ENCODE peak calls at places on chromosomes 1 and 21, in nine cellular contexts. D is CD8-positive, alpha-beta T cell; I is SJSA1; G is kidney; P is ovary; J is tibial artery; K is thoracic aorta; O is neuronal stem cell; L is Panc1. E is an unnamed sample.

GRCh38 chr21:14523234-14523633 is 22.9 kb downstream of the SAMSN1 start:
- DNase-seq in G (no peak), J (no peak), P (no peak), O (no peak), D (no peak), K (no peak), L (no peak), I (no peak), E (no peak)

GRCh38 chr1:76901158-76901767 is 34.0 kb downstream of the ST6GALNAC5 start:
- DNase-seq in G (no peak), I (peak; percentile 54), D (peak; percentile 26), L (peak; percentile 36), O (peak; percentile 14), P (peak; percentile 63), J (no peak), K (no peak), E (no peak)

GRCh38 chr1:225875044-225875822 is 6.9 kb downstream of the TMEM63A start:
- DNase-seq in L (no peak), G (peak; percentile 92), J (no peak), K (no peak), O (no peak), D (no peak), I (no peak), P (no peak), E (no peak)

GRCh38 chr1:53580739-53581475 is 121.7 kb downstream of the DMRTB1 start:
- DNase-seq in G (no peak), I (no peak), L (no peak), O (no peak), J (peak; percentile 15), D (no peak), K (no peak), P (no peak), E (peak; percentile 10)

GRCh38 chr1:18766328-18766727 is 93.1 kb downstream of the TAS1R2 start:
- DNase-seq in O (no peak), J (no peak), P (no peak), G (no peak), L (no peak), D (no peak), K (no peak), I (no peak), E (no peak)

GRCh38 chr21:17612023-17612564 is 607 bp downstream of the BTG3 start:
- DNase-seq in J (peak; percentile 69), D (peak; percentile 22), I (peak; percentile 48), O (peak; percentile 14), G (peak; percentile 84), K (no peak), P (peak; percentile 46), L (no peak), E (peak; percentile 58)

GRCh38 chr1:112704908-112705627 is 1.9 kb downstream of the RHOC start:
- DNase-seq in D (peak; percentile 48), I (peak; percentile 94), G (peak; percentile 96), L (no peak), J (peak; percentile 96), O (peak; percentile 83), P (peak; percentile 94), K (peak; percentile 84), E (peak; percentile 97)

GRCh38 chr1:233460692-233461091 is 133.2 kb downstream of the MAP3K21 start:
- DNase-seq in L (no peak), D (no peak), O (no peak), I (no peak), G (no peak), K (no peak), P (no peak), J (no peak), E (no peak)

GRCh38 chr1:110914676-110915075 is 41.7 kb downstream of the CD53 start:
- DNase-seq in J (no peak), G (no peak), I (no peak), O (no peak), P (no peak), K (no peak), L (no peak), D (no peak), E (no peak)

GRCh38 chr1:8941906-8942305 is 3.8 kb upstream of the CA6 start:
- DNase-seq in J (no peak), L (peak; percentile 58), G (no peak), K (no peak), P (no peak), D (no peak), I (peak; percentile 63), O (no peak), E (no peak)

GRCh38 chr1:40362699-40363098 is 10.8 kb upstream of the SMAP2 start:
- DNase-seq in I (no peak), J (no peak), K (no peak), O (no peak), G (no peak), L (no peak), D (no peak), P (no peak), E (no peak)

GRCh38 chr1:232292246-232292645 is 337.7 kb downstream of the SIPA1L2 start:
- DNase-seq in L (no peak), P (no peak), G (no peak), J (no peak), I (no peak), D (no peak), O (no peak), K (no peak), E (no peak)

GRCh38 chr1:230870916-230871315 is 2.6 kb upstream of the C1orf198 start:
- DNase-seq in J (no peak), I (no peak), D (no peak), O (no peak), K (no peak), L (no peak), G (no peak), P (no peak), E (no peak)

GRCh38 chr1:158067651-158068050 is 74.2 kb downstream of the KIRREL1 start:
- DNase-seq in I (no peak), L (no peak), G (no peak), O (no peak), K (no peak), P (no peak), D (no peak), J (no peak), E (no peak)

GRCh38 chr1:89552481-89553194 is 28.0 kb downstream of the LRRC8B start:
- DNase-seq in D (no peak), K (no peak), O (no peak), I (no peak), G (no peak), L (no peak), P (no peak), J (no peak), E (no peak)

GRCh38 chr1:6141601-6142000 is 38.5 kb downstream of the CHD5 start:
- DNase-seq in G (peak; percentile 32), P (no peak), O (no peak), K (no peak), J (no peak), D (no peak), I (no peak), L (no peak), E (no peak)

GRCh38 chr21:43867332-43867703 is 2.3 kb downstream of the AGPAT3 start:
- DNase-seq in J (no peak), I (no peak), L (no peak), K (no peak), G (no peak), D (no peak), P (no peak), O (no peak), E (no peak)
- H3K27ac ChIP-seq in J (no peak overlapping the region), I (no peak overlapping the region), L (peak overlapping the region; percentile 63), K (no peak overlapping the region), G (peak overlapping the region; percentile 8), D (no peak overlapping the region), P (no peak overlapping the region), O (no peak overlapping the region), E (peak overlapping the region; percentile 79)

DNA sequence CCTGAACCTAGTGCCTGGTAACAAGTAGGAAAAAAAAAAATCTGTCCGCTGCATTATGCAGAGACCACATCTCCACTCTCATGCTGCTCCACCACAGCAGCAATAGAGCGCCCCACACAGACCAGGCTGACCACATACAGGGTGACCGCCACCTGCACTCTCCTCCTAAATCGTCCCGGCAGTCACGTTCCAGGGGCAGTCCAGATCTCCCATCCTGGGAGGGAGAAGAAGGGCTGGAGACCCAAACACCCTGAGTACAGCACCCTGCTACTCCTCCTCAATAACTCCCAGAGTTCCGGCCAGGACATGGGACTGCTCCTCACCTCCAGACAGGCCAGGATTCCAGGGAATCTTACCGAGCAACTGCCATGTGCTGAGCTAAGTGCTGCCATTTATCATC is 15.3 kb downstream of the URB1 start:
- DNase-seq in O (no peak), D (no peak), K (no peak), P (no peak), L (no peak), I (no peak), J (no peak), G (no peak), E (no peak)
- H3K27ac ChIP-seq in O (no peak overlapping the region), D (no peak overlapping the region), K (peak overlapping the region; percentile 87), P (no peak overlapping the region), L (no peak overlapping the region), I (no peak overlapping the region), J (peak overlapping the region; percentile 30), G (no peak overlapping the region), E (no peak overlapping the region)

GRCh38 chr1:218383681-218384080 is 38.5 kb downstream of the TGFB2 start:
- DNase-seq in O (no peak), I (no peak), L (no peak), K (no peak), G (no peak), J (no peak), P (no peak), D (no peak), E (no peak)

GRCh38 chr1:218382261-218382660 is 37.1 kb downstream of the TGFB2 start:
- DNase-seq in J (no peak), K (no peak), P (no peak), G (no peak), O (no peak), L (no peak), D (no peak), I (no peak), E (no peak)

GRCh38 chr1:218383051-218383450 is 37.9 kb downstream of the TGFB2 start:
- DNase-seq in I (no peak), G (no peak), L (no peak), P (no peak), O (no peak), D (no peak), J (no peak), K (no peak), E (no peak)

GRCh38 chr1:218377143-218377660 is 32.1 kb downstream of the TGFB2 start:
- DNase-seq in G (no peak), D (peak; percentile 48), J (no peak), P (no peak), O (no peak), I (peak; percentile 89), L (peak; percentile 91), K (no peak), E (peak; percentile 54)

GRCh38 chr1:218380125-218380977 is 35.2 kb downstream of the TGFB2 start:
- DNase-seq in I (peak; percentile 88), G (no peak), P (no peak), J (no peak), O (no peak), D (no peak), L (no peak), K (no peak), E (peak; percentile 78)
- H3K27ac ChIP-seq in I (peak overlapping the region; percentile 90), G (peak overlapping the region; percentile 35), P (no peak overlapping the region), J (no peak overlapping the region), O (no peak overlapping the region), D (no peak overlapping the region), L (peak overlapping the region; percentile 100), K (no peak overlapping the region), E (peak overlapping the region; percentile 85)

DNA sequence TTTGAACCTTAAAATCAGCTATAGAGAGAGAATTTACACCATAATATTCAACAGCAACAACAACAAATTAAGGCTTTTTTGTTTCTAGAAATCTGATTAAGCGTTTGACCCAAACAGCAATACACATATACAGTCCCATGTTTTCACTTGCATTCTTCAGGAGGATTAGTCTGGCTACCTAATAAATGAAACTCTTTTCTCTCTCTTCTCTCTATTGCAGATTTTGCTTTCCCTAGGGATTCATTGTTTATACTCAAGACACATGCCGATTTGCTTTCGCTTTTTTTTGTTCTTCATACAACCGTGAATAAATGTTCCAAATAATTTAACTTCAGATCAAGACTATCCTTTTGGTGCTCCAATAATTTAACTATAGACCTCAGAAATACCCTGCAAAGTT is 162.4 kb upstream of the PTBP2 start:
- DNase-seq in P (no peak), J (no peak), G (no peak), D (no peak), K (no peak), O (no peak), L (no peak), I (no peak), E (no peak)
- H3K27ac ChIP-seq in P (no peak overlapping the region), J (no peak overlapping the region), G (no peak overlapping the region), D (no peak overlapping the region), K (no peak overlapping the region), O (no peak overlapping the region), L (no peak overlapping the region), I (peak overlapping the region; percentile 74), E (peak overlapping the region; percentile 73)

E was measured in RWPE2.